ENCODE peak calls at places on chromosome 4, in eight cellular contexts. K is fibroblast of mammary gland, D is AG10803, Z is heart left ventricle, A is left lung, G is A549, Y is psoas muscle, M is GM12865. Q is an unnamed sample.
A peak's percentile ranks its signal among the peaks of the same experiment; 100 is the strongest.

GRCh38 chr4:150308824-150309472 is 230.7 kb downstream of the DCLK2 start:
- DNase-seq in K (peak; percentile 65), D (peak; percentile 39), Z (no peak), A (no peak), G (no peak), Y (no peak), M (no peak), Q (no peak)

GRCh38 chr4:2417196-2417764 is 1.2 kb downstream of the ZFYVE28 start:
- DNase-seq in K (no peak), D (no peak), Z (no peak), A (no peak), G (no peak), Y (no peak), M (no peak), Q (no peak)

GRCh38 chr4:15303052-15303641 is 124.7 kb upstream of the C1QTNF7 start:
- DNase-seq in K (peak; percentile 89), D (peak; percentile 89), Z (no peak), A (no peak), G (peak; percentile 11), Y (no peak), M (no peak), Q (no peak)

GRCh38 chr4:86586160-86586572 is 7.9 kb upstream of the PTPN13 start:
- DNase-seq in K (peak; percentile 22), D (no peak), Z (no peak), A (no peak), G (no peak), Y (no peak), M (peak; percentile 44), Q (no peak)

GRCh38 chr4:133668061-133668851 is 519.2 kb downstream of the PCDH10 start:
- DNase-seq in K (no peak), D (no peak), Z (no peak), A (no peak), G (no peak), Y (no peak), M (no peak), Q (no peak)

GRCh38 chr4:84389406-84389805 is 109.7 kb downstream of the NKX6-1 start:
- DNase-seq in K (peak; percentile 37), D (peak; percentile 50), Z (no peak), A (no peak), G (no peak), Y (no peak), M (no peak), Q (no peak)

GRCh38 chr4:99248714-99249113 is 29.7 kb upstream of the ADH6 start:
- DNase-seq in K (peak; percentile 41), D (no peak), Z (no peak), A (no peak), G (no peak), Y (no peak), M (no peak), Q (no peak)

GRCh38 chr4:110878413-110878812 is 255.5 kb upstream of the PITX2 start:
- DNase-seq in K (no peak), D (no peak), Z (no peak), A (no peak), G (no peak), Y (no peak), M (no peak), Q (no peak)

GRCh38 chr4:183249854-183250253 is 70.2 kb downstream of the CLDN22 start:
- DNase-seq in K (peak; percentile 42), D (peak; percentile 53), Z (no peak), A (no peak), G (peak; percentile 11), Y (no peak), M (peak; percentile 20), Q (peak; percentile 47)

GRCh38 chr4:146142768-146143167 is 32.8 kb upstream of the LSM6 start:
- DNase-seq in K (no peak), D (no peak), Z (no peak), A (no peak), G (no peak), Y (no peak), M (no peak), Q (no peak)

GRCh38 chr4:109801895-109802319 is at the start of gene CFI:
- DNase-seq in K (peak; percentile 72), D (peak; percentile 67), Z (no peak), A (no peak), G (no peak), Y (no peak), M (no peak), Q (no peak)

GRCh38 chr4:138669479-138670165 is 346.0 kb upstream of the NOCT start:
- DNase-seq in K (peak; percentile 84), D (no peak), Z (no peak), A (no peak), G (no peak), Y (no peak), M (peak; percentile 37), Q (no peak)

GRCh38 chr4:182142146-182143085 is 100.8 kb upstream of the TENM3 start:
- DNase-seq in K (peak; percentile 62), D (peak; percentile 62), Z (no peak), A (no peak), G (no peak), Y (no peak), M (no peak), Q (no peak)

GRCh38 chr4:159292137-159292896 is 189.4 kb downstream of the RAPGEF2 start:
- DNase-seq in K (no peak), D (no peak), Z (no peak), A (no peak), G (no peak), Y (no peak), M (no peak), Q (no peak)

GRCh38 chr4:13988347-13989265 is 361.1 kb upstream of the BOD1L1 start:
- DNase-seq in K (peak; percentile 100), D (peak; percentile 92), Z (peak; percentile 50), A (no peak), G (peak; percentile 35), Y (peak; percentile 68), M (no peak), Q (no peak)

GRCh38 chr4:128279624-128280225 is 7.9 kb downstream of the PGRMC2 start:
- DNase-seq in K (no peak), D (no peak), Z (no peak), A (no peak), G (no peak), Y (no peak), M (no peak), Q (no peak)

GRCh38 chr4:118941799-118942198 is 53.1 kb downstream of the SYNPO2 start:
- DNase-seq in K (peak; percentile 66), D (no peak), Z (no peak), A (no peak), G (no peak), Y (no peak), M (no peak), Q (no peak)

DNA sequence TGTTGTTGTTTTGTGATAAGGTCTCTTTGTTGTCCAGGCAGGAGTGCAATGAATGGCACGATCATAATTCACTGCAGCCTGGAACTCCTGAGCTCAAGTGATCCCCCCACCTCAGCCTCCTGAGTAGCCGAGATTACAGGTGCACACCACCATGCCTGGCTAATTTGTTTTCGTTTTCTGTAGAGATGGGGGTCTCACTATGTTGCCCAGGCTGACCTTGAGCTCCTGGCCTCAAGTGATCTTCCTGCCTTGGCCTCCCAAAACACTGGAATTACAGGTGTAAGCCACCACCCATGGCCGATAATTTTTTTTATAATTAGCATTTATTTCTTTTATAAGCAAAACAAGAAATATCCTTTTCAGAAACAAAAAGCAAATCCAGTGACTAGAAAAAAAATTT is 3.6 kb downstream of the PLAC8 start:
- DNase-seq in K (no peak), D (no peak), Z (no peak), A (no peak), G (no peak), Y (no peak), M (peak; percentile 29), Q (no peak)
- H3K4me3 ChIP-seq in K (no peak overlapping the region), D (no peak overlapping the region), Z (no peak overlapping the region), A (peak overlapping the region; percentile 61), G (no peak overlapping the region), Y (no peak overlapping the region), M (peak overlapping the region; percentile 68), Q (no peak overlapping the region)

DNA sequence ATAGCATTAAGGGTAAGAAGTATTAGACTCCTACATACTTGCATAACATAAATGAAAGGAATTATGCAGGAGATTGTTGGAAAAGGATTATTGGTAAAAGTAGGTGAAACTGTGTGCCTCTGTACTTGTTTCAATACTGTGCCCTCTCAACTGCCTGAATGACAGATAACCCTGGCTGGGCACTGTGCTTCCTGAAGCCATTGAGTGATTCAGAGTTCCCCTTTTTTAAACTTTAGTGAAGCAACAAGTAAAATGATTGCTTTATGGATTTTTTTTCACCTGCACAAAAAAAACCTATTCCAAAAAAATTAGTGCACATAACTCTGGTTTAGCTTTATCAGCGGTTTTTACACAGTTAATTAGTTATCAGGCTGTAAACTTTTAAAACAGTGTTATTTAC is 204.8 kb downstream of the TRAM1L1 start:
- DNase-seq in K (no peak), D (no peak), Z (no peak), A (no peak), G (no peak), Y (no peak), M (no peak), Q (no peak)
- H3K4me3 ChIP-seq in K (no peak overlapping the region), D (no peak overlapping the region), Z (no peak overlapping the region), A (no peak overlapping the region), G (no peak overlapping the region), Y (no peak overlapping the region), M (no peak overlapping the region), Q (no peak overlapping the region)

GRCh38 chr4:25923745-25924144 is 9.7 kb downstream of the SMIM20 start:
- DNase-seq in K (no peak), D (no peak), Z (peak; percentile 48), A (peak; percentile 49), G (no peak), Y (no peak), M (no peak), Q (no peak)
- H3K4me3 ChIP-seq in K (no peak overlapping the region), D (no peak overlapping the region), Z (no peak overlapping the region), A (no peak overlapping the region), G (no peak overlapping the region), Y (no peak overlapping the region), M (no peak overlapping the region), Q (no peak overlapping the region)

GRCh38 chr4:115126487-115126886 is 13.1 kb upstream of the NDST4 start:
- DNase-seq in K (no peak), D (no peak), Z (no peak), A (no peak), G (no peak), Y (no peak), M (no peak), Q (no peak)
- H3K4me3 ChIP-seq in K (no peak overlapping the region), D (no peak overlapping the region), Z (no peak overlapping the region), A (no peak overlapping the region), G (no peak overlapping the region), Y (no peak overlapping the region), M (no peak overlapping the region), Q (no peak overlapping the region)

DNA sequence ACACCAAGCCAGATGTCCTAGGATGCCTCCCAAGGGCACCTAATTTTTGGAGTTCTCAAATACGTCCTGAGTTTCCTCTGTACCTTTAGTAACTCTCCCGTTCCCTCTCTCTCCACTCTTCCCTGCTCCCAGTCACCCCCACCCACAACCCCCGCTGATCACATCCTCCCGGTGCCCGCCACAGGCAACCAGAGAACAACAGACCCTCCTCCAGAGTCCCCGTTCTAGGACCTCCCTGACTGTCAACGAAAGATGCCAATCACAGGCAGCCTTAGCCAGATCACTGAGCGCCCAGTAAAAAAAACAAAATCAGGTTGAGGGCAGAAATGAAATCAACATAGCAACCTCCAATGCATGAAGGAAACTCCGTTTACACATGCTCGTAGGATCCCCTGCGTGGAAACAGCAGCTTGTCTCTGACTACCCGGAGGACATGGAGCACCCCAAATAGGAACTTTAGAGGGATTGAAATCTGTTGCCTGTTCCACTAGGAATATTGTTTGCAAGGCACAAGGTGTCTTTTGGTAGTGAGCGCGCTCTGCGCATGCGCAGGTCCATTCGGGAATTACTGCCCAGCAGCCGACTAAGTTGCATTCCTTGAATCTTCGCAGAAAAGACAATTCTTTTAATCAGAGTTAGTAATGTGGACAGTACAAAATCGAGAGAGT is at the start of gene GABRB1:
- DNase-seq in K (peak; percentile 27), D (peak; percentile 11), Z (peak; percentile 64), A (peak; percentile 50), G (no peak), Y (peak; percentile 55), M (peak; percentile 2), Q (peak; percentile 74)
- H3K4me3 ChIP-seq in K (peak within 1 kb of the TSS; percentile 28), D (peak within 1 kb of the TSS; percentile 15), Z (peak within 1 kb of the TSS; percentile 11), A (peak within 1 kb of the TSS; percentile 16), G (peak within 1 kb of the TSS; percentile 31), Y (peak within 1 kb of the TSS; percentile 43), M (peak within 1 kb of the TSS; percentile 32), Q (peak within 1 kb of the TSS; percentile 89)

GRCh38 chr4:48079972-48080391 is 54.1 kb downstream of the TXK start:
- DNase-seq in K (no peak), D (no peak), Z (no peak), A (no peak), G (no peak), Y (no peak), M (no peak), Q (no peak)
- H3K4me3 ChIP-seq in K (no peak overlapping the region), D (no peak overlapping the region), Z (no peak overlapping the region), A (no peak overlapping the region), G (no peak overlapping the region), Y (no peak overlapping the region), M (no peak overlapping the region), Q (no peak overlapping the region)

Q was measured in BE2C.